ENCODE peak calls at places on chromosomes 3 and 15, in six cellular contexts. P is heart left ventricle, B is fibroblast of lung, O is Peyer's patch, N is cardiac muscle cell, A is heart right ventricle. D is an unnamed sample.
A peak's percentile ranks its signal among the peaks of the same experiment; 100 is the strongest.

GRCh38 chr3:184031187-184031792 is at the start of gene HTR3D:
- DNase-seq in O (no peak), A (no peak), N (no peak), P (no peak), B (no peak), D (no peak)

GRCh38 chr3:38580450-38581382 is 68.8 kb downstream of the SCN5A start:
- DNase-seq in A (no peak), N (no peak), B (no peak), P (peak; percentile 58), O (peak; percentile 4), D (no peak)

GRCh38 chr15:44066211-44066827 is 128.8 kb downstream of the FRMD5 start:
- DNase-seq in P (peak; percentile 42), O (peak; percentile 49), B (peak; percentile 40), A (peak; percentile 54), N (peak; percentile 87), D (peak; percentile 11)

GRCh38 chr3:107271787-107272387 is 105.4 kb upstream of the CCDC54 start:
- DNase-seq in P (no peak), B (peak; percentile 40), O (no peak), N (peak; percentile 55), A (no peak), D (no peak)

GRCh38 chr3:100737334-100737733 is 28.0 kb downstream of the TFG start:
- DNase-seq in B (peak; percentile 22), A (no peak), N (peak; percentile 45), O (no peak), P (no peak), D (no peak)

GRCh38 chr3:58999134-58999778 is 50.6 kb downstream of the CFAP20DC start:
- DNase-seq in A (no peak), O (no peak), B (peak; percentile 19), P (no peak), N (peak; percentile 7), D (no peak)

GRCh38 chr3:129560931-129561594 is 18.1 kb downstream of the H1-8 start:
- DNase-seq in N (peak; percentile 93), B (peak; percentile 74), P (peak; percentile 94), A (peak; percentile 86), O (no peak), D (no peak)

GRCh38 chr3:13465236-13465958 is 14.7 kb upstream of the HDAC11 start:
- DNase-seq in P (no peak), O (peak; percentile 6), A (no peak), N (no peak), B (no peak), D (no peak)

GRCh38 chr3:35829499-35829898 is 190.2 kb downstream of the ARPP21 start:
- DNase-seq in P (no peak), O (no peak), N (peak; percentile 37), A (no peak), B (peak; percentile 18), D (no peak)

GRCh38 chr15:62868507-62868906 is 174.0 kb upstream of the TPM1 start:
- DNase-seq in N (no peak), B (no peak), A (no peak), O (no peak), P (no peak), D (no peak)

GRCh38 chr3:47571391-47572165 is 7.1 kb downstream of the CSPG5 start:
- DNase-seq in A (no peak), N (no peak), P (no peak), O (no peak), B (no peak), D (no peak)

DNA sequence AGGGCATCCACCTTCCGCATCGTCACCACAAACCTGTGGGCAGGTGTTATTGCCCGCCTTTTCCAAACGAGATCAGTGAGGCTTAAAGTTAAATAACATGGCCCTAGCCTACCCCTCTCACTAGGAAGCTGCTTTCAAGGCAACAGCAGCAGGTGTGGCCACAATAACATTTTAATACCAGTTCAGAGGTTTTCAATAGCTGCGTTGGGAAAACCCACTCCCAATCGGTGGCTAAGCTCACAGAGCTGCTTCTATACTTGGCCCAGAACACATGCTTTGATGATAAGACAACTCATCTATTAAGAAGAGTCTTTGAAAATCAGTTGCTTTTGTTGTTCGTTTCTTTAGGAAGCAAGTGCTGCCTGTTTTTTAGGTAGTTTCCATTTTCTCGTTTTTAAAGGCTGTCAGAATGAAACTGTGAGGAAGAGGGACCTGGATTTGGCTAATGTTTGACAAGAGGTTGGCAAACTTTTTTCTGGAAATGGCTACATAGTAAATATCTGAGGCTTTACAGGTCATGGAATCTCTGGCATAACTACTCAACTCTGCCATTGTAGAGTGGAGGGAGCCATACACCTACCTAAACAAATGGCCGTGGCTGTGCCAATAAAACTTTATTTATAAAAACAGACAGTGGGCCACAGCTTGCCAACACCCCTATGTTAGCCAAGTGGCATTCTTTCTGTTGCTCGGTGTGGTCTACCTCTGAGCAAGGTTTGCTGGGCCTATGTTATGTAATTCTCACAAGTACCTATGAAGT is 179.6 kb downstream of the FEZF2 start:
- DNase-seq in N (no peak), B (no peak), P (no peak), O (no peak), A (no peak), D (no peak)
- H3K36me3 ChIP-seq in N (peaks cover 2% of the 10 kb centered on the region), B (no peaks in the 10 kb centered on the region), P (peaks cover 57% of the 10 kb centered on the region), O (peaks cover 6% of the 10 kb centered on the region), A (no peaks in the 10 kb centered on the region), D (no peaks in the 10 kb centered on the region)

GRCh38 chr3:187943677-187944390 is 198.6 kb upstream of the BCL6 start:
- DNase-seq in N (no peak), B (peak; percentile 42), A (no peak), O (no peak), P (no peak), D (no peak)

GRCh38 chr3:187944391-187945179 is 199.3 kb upstream of the BCL6 start:
- DNase-seq in A (no peak), N (no peak), P (no peak), O (peak; percentile 46), B (no peak), D (no peak)

GRCh38 chr3:187946031-187946691 is 200.9 kb upstream of the BCL6 start:
- DNase-seq in A (no peak), P (no peak), N (peak; percentile 49), O (no peak), B (peak; percentile 65), D (no peak)

GRCh38 chr3:187946981-187947380 is 201.7 kb upstream of the BCL6 start:
- DNase-seq in P (no peak), O (no peak), N (no peak), B (no peak), A (no peak), D (no peak)

GRCh38 chr3:187945374-187945773 is 200.1 kb upstream of the BCL6 start:
- DNase-seq in B (no peak), P (no peak), O (no peak), N (no peak), A (no peak), D (no peak)
- H3K4me3 ChIP-seq in B (no peak overlapping the region), P (no peak overlapping the region), O (no peak overlapping the region), N (no peak overlapping the region), A (no peak overlapping the region), D (no peak overlapping the region)

GRCh38 chr3:72261566-72262564 is 476.9 kb upstream of the PROK2 start:
- DNase-seq in O (no peak), N (no peak), B (no peak), P (no peak), A (no peak), D (no peak)

GRCh38 chr3:72262707-72263106 is 477.8 kb upstream of the PROK2 start:
- DNase-seq in O (no peak), B (no peak), P (no peak), N (no peak), A (no peak), D (no peak)

GRCh38 chr3:72265250-72265649 is 480.3 kb upstream of the PROK2 start:
- DNase-seq in A (no peak), B (peak; percentile 14), N (peak; percentile 60), O (no peak), P (no peak), D (no peak)

GRCh38 chr3:72263223-72264015 is 478.5 kb upstream of the PROK2 start:
- DNase-seq in A (no peak), N (no peak), O (no peak), P (no peak), B (no peak), D (no peak)

DNA sequence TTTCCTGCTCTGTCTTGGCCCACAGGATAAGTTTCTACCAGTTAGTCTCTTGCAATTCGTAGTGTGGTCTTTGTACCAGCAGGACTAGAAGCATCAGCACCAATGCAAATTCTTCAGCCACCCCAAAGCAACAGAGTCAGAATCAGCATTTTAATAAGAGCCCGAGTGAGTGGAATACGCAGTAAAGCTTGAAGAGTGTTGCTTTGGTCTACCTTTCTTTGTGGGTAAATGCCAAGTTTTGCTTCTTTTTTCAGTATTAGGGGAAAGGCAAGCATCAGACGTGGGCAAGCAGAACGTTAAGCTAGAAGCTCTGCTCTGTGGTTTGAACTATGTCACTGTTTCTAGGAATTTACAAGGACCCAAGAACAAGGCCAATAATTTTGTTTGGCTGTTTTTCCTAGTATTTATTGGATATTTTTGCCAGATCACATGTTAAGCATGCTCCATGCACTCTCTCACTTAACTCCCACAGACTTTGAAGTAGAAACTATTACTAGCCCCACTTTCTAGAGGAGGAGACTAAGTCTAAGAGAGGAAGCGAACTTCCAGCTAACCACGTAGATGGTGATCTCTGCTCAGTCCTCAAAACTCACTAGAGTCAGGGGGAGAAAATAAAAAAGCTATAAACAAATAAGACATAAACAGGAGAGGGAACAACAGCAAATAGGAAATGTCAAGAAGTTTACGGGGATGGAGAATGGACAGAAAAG is 480.9 kb upstream of the PROK2 start:
- DNase-seq in N (no peak), P (no peak), O (no peak), A (no peak), B (no peak), D (no peak)
- TF ChIP-seq CTCF in N (peak; percentile 9), P (no peak), O (no peak), A (no peak), B (no peak), D (no peak)

GRCh38 chr3:157145566-157145965 is 14.4 kb downstream of the CCNL1 start:
- DNase-seq in B (peak; percentile 77), A (no peak), O (no peak), N (peak; percentile 52), P (no peak), D (no peak)
- H3K36me3 ChIP-seq in B (peaks cover 12% of the 10 kb centered on the region), A (no peaks in the 10 kb centered on the region), O (peaks cover 80% of the 10 kb centered on the region), N (peaks cover 57% of the 10 kb centered on the region), P (peaks cover 100% of the 10 kb centered on the region), D (peaks cover 14% of the 10 kb centered on the region)

GRCh38 chr3:8516783-8517182 is 15.2 kb downstream of the LMCD1 start:
- DNase-seq in A (no peak), N (no peak), B (no peak), P (no peak), O (no peak), D (no peak)

GRCh38 chr3:8517490-8517889 is 15.9 kb downstream of the LMCD1 start:
- DNase-seq in N (no peak), B (peak; percentile 57), O (no peak), P (no peak), A (no peak), D (no peak)

GRCh38 chr3:8519156-8519555 is 17.5 kb downstream of the LMCD1 start:
- DNase-seq in N (peak; percentile 95), O (no peak), A (no peak), B (peak; percentile 94), P (no peak), D (no peak)

GRCh38 chr3:8519774-8520448 is 18.3 kb downstream of the LMCD1 start:
- DNase-seq in P (no peak), O (no peak), A (no peak), N (no peak), B (peak; percentile 68), D (no peak)

DNA sequence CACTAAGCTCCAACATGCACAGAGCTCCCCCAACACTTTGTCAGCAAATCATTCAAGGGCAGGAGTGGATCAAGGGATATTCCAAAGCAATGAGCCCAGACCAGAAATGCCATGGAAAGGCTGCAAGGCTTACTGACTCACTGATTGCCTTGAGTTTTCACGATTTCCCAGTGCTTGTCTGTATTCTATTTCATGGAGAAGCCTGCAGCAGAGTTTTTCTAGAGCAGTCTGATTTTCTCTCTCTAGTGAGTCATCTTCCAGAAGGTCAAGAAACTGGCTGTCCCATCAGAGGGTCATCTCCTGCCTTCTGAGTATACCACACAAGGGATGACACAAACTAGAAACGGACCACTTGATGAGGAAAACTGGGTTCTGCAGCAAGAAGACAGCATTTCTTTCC is 16.5 kb downstream of the LMCD1 start:
- DNase-seq in N (peak; percentile 52), O (no peak), P (no peak), B (peak; percentile 85), A (no peak), D (no peak)
- H3K4me3 ChIP-seq in N (no peak overlapping the region), O (no peak overlapping the region), P (no peak overlapping the region), B (no peak overlapping the region), A (no peak overlapping the region), D (no peak overlapping the region)

D was measured in GM06990.